ENCODE peak calls at places on chromosomes 16 and 17, in five cellular contexts. W, O, S, V and M are unnamed samples.
A peak's percentile ranks its signal among the peaks of the same experiment; 100 is the strongest.

GRCh38 chr16:50371936-50372595 is 3.3 kb upstream of the BRD7 start:
- DNase-seq in W (no peak), O (no peak), S (no peak), V (no peak), M (no peak)

GRCh38 chr16:15031179-15031578 is 24.7 kb downstream of the NTAN1 start:
- DNase-seq in W (no peak), O (no peak), S (no peak), V (no peak), M (peak; percentile 19)

GRCh38 chr16:71412270-71413160 is 29.3 kb downstream of the TLE7 start:
- DNase-seq in W (peak; percentile 84), O (peak; percentile 67), S (peak; percentile 94), V (peak; percentile 75), M (peak; percentile 91)

GRCh38 chr17:73550561-73550960 is 93.7 kb downstream of the SDK2 start:
- DNase-seq in W (no peak), O (no peak), S (no peak), V (no peak), M (no peak)

GRCh38 chr17:29561541-29562517 is 5.0 kb downstream of the ABHD15 start:
- DNase-seq in W (no peak), O (no peak), S (no peak), V (no peak), M (peak; percentile 33)

GRCh38 chr17:58336456-58337094 is 8.0 kb upstream of the TSPOAP1 start:
- DNase-seq in W (no peak), O (no peak), S (no peak), V (no peak), M (peak; percentile 29)

GRCh38 chr16:88885693-88886253 is 19.3 kb upstream of the PABPN1L start:
- DNase-seq in W (no peak), O (no peak), S (no peak), V (no peak), M (no peak)

GRCh38 chr16:88941933-88942909 is 34.8 kb downstream of the CBFA2T3 start:
- DNase-seq in W (peak; percentile 59), O (no peak), S (peak; percentile 83), V (no peak), M (peak; percentile 74)

GRCh38 chr16:28136751-28137434 is 73.4 kb upstream of the GSG1L start:
- DNase-seq in W (no peak), O (no peak), S (no peak), V (no peak), M (no peak)

GRCh38 chr17:66040402-66040801 is 151.5 kb downstream of the CEP112 start:
- DNase-seq in W (no peak), O (no peak), S (no peak), V (no peak), M (peak; percentile 36)

GRCh38 chr16:71626018-71626857 is at the start of gene MARVELD3:
- DNase-seq in W (no peak), O (no peak), S (peak; percentile 99), V (peak; percentile 76), M (peak; percentile 94)

GRCh38 chr16:35909351-35909954 is 2450.0 kb downstream of the TP53TG3F start:
- DNase-seq in W (no peak), O (no peak), S (no peak), V (no peak), M (no peak)

GRCh38 chr17:19012171-19013080 is 7.9 kb upstream of the FAM83G start:
- DNase-seq in W (no peak), O (no peak), S (no peak), V (no peak), M (no peak)

GRCh38 chr16:81816793-81817210 is 37.7 kb downstream of the PLCG2 start:
- DNase-seq in W (no peak), O (no peak), S (no peak), V (no peak), M (no peak)

GRCh38 chr17:12545877-12546513 is 119.7 kb upstream of the MYOCD start:
- DNase-seq in W (peak; percentile 51), O (peak; percentile 66), S (peak; percentile 61), V (peak; percentile 44), M (peak; percentile 77)

GRCh38 chr17:62653002-62653830 is 25.7 kb downstream of the MRC2 start:
- DNase-seq in W (peak; percentile 77), O (peak; percentile 80), S (peak; percentile 90), V (peak; percentile 40), M (peak; percentile 95)

GRCh38 chr17:76353599-76354316 is at the start of gene PRPSAP1:
- DNase-seq in W (peak; percentile 92), O (peak; percentile 95), S (peak; percentile 91), V (peak; percentile 98), M (peak; percentile 95)
- H2BK5ac ChIP-seq in W (peak within 1 kb of the TSS; percentile 94), O (peak within 1 kb of the TSS; percentile 99), S (peak within 1 kb of the TSS; percentile 100), V (peak within 1 kb of the TSS; percentile 100), M (peak within 1 kb of the TSS; percentile 86)

GRCh38 chr16:79391395-79391794 is 209.1 kb downstream of the MAF start:
- DNase-seq in W (no peak), O (no peak), S (no peak), V (no peak), M (no peak)
- H2BK12ac ChIP-seq in W (no peak overlapping the region), O (no peak overlapping the region), S (no peak overlapping the region), V (no peak overlapping the region), M (no peak overlapping the region)

DNA sequence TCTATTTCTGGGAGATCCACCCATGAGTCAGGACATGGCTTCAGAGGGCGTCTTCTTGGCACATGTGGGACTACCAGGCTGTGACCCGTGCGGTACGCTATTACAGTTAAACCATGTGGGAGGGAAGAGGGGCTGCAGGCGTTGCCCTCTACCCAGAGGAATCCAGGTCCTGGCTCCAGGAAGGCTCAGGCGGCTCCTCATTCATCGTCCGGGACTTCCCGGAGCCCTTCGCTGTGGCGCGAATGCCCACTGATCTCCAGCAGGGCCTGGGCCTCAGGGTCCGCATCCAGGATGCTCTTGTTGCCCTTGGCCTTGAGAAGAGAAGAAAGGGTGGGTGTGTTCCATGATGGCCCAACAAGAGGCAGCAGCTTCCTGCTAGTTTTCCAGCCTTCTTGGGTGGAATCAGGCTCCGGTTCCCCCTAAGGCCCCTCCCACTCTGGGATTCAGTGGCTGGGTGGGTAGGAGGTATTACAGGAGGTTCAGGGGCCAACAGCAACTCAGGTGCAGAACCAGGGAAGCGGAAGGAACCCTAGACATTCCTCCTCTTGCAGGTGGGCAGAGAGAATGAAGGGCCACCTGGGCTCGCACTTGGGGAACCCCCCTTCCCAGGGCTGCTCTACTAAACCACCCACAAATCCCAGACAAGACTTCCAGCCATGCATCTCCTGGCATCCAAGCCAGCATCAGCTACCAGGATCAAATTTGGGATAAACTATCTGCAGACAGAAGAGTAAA is 24.6 kb downstream of the MEAK7 start:
- DNase-seq in W (no peak), O (no peak), S (no peak), V (no peak), M (no peak)
- H3K4me1 ChIP-seq in W (peaks cover 6% of the 10 kb centered on the region), O (peaks cover 15% of the 10 kb centered on the region), S (no peaks in the 10 kb centered on the region), V (peaks cover 21% of the 10 kb centered on the region), M (no peaks in the 10 kb centered on the region)

DNA sequence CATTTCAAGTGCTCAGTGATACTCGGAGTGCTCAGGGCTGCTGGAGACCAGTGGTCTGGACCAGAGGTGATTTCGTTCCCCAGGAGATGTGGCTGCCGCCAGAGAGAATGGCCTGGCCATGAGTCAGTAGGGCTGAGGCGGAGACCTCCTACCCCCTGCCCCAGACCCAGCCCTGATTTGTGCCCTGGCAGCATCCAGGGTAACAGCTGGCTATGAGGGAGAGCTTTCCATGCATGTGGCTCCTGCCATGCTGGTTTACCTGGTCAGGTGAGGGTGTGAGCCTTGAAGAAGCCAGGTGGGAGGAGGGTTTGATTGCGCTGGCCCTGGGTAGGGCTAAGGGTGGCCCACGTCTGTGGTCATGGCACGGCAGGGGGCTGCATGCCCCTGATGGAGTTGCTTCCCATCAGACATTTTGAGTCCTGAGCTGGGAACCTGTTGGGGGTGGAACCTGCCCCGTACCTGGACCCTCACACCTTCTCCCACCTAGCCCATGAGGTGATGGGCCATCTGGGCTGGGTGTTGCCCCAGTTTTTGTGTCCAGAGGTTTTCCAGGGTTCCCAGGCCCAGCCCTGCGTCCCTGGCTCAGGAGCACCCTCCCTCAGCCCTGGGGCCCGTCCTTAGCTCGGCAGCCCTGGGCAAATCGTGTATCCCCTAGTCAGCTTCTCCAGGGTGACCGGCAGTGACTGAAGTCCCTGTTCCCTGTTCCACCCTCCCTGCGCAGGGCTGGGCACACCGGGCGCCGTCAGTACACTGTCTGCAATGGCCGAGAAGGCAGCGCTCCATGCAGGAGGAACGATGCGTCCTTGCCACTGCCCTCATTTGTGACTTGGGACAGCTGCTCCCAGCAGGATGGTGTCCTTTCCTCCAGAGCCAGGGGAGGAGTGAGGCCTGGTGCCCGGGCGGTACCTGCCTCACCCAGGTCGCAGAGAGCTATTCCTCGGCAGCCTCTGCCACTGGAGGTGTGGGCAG is 9.0 kb upstream of the CSNK1D start:
- DNase-seq in W (no peak), O (no peak), S (no peak), V (no peak), M (no peak)
- H2BK5ac ChIP-seq in W (no peak overlapping the region), O (no peak overlapping the region), S (no peak overlapping the region), V (no peak overlapping the region), M (no peak overlapping the region)

GRCh38 chr16:22380529-22380928 is 6.1 kb upstream of the CDR2 start:
- DNase-seq in W (no peak), O (no peak), S (no peak), V (no peak), M (no peak)
- H2BK12ac ChIP-seq in W (no peak overlapping the region), O (no peak overlapping the region), S (no peak overlapping the region), V (no peak overlapping the region), M (no peak overlapping the region)

DNA sequence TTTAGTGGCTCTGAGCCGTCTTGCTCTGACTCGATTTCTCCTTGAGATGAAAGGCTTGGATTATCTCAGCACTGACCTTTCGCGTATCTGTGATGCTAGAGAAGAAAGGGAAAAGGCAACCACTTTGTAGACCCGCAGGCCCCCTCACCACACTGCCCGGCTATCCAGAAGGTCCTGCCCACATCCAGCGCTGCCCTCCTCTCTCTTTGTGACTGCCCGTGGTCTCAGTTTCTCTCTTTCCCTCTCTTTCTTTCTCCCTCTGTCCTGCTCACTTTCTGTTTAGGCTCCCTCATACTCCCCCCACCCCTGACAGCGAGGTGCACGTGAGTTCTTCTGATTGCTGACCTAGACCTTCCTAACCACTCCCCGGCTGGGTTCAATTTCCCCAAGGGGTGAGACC is 12.8 kb upstream of the TBX21 start:
- DNase-seq in W (no peak), O (no peak), S (no peak), V (no peak), M (no peak)
- H3K4me1 ChIP-seq in W (peaks cover 2% of the 10 kb centered on the region), O (peaks cover 42% of the 10 kb centered on the region), S (peaks cover 23% of the 10 kb centered on the region), V (peaks cover 3% of the 10 kb centered on the region), M (no peaks in the 10 kb centered on the region)

GRCh38 chr16:67423634-67424575 is 7.0 kb upstream of the HSD11B2 start:
- DNase-seq in W (no peak), O (no peak), S (no peak), V (peak; percentile 87), M (peak; percentile 73)
- H2BK5ac ChIP-seq in W (no peak overlapping the region), O (no peak overlapping the region), S (peak overlapping the region; percentile 98), V (no peak overlapping the region), M (peak overlapping the region; percentile 34)

GRCh38 chr16:13621639-13622038 is 298.3 kb upstream of the ERCC4 start:
- DNase-seq in W (no peak), O (no peak), S (no peak), V (no peak), M (no peak)
- H2BK12ac ChIP-seq in W (no peak overlapping the region), O (no peak overlapping the region), S (no peak overlapping the region), V (no peak overlapping the region), M (no peak overlapping the region)